ENCODE peak calls at places on chromosomes 11 and 22, in four cellular contexts. L is psoas muscle, T is nephron progenitor cell, B is endodermal cell. Z is an unnamed sample.

GRCh38 chr22:23149743-23150238 is 4.5 kb downstream of the RAB36 start:
- DNase-seq in L (no peak), T (no peak), B (peak), Z (no peak)

GRCh38 chr22:23829845-23830372 is 8.9 kb downstream of the DERL3 start:
- DNase-seq in L (no peak), T (no peak), B (no peak), Z (no peak)

GRCh38 chr22:33579448-33580093 is 340.7 kb downstream of the LARGE1 start:
- DNase-seq in L (peak), T (peak), B (peak), Z (peak)

GRCh38 chr22:44342347-44342956 is 29.7 kb upstream of the SHISAL1 start:
- DNase-seq in L (no peak), T (no peak), B (no peak), Z (no peak)

GRCh38 chr11:65573391-65574146 is 1.2 kb downstream of the FAM89B start:
- DNase-seq in L (no peak), T (no peak), B (no peak), Z (no peak)

GRCh38 chr22:36156515-36157419 is 3.8 kb downstream of the APOL3 start:
- DNase-seq in L (peak), T (peak), B (peak), Z (peak)

GRCh38 chr11:126072141-126072741 is 9.6 kb upstream of the CDON start:
- DNase-seq in L (no peak), T (no peak), B (no peak), Z (no peak)

GRCh38 chr22:36467946-36468345 is 13.5 kb downstream of the TXN2 start:
- DNase-seq in L (peak), T (no peak), B (no peak), Z (no peak)

GRCh38 chr11:64250406-64250874 is 890 bp upstream of the PLCB3 start:
- DNase-seq in L (no peak), T (no peak), B (no peak), Z (no peak)

GRCh38 chr22:39383841-39384625 is 15.5 kb upstream of the TAB1 start:
- DNase-seq in L (no peak), T (no peak), B (no peak), Z (no peak)

GRCh38 chr22:35891442-35891841 is 137.2 kb downstream of the RBFOX2 start:
- DNase-seq in L (no peak), T (no peak), B (no peak), Z (no peak)

GRCh38 chr22:46198274-46198673 is 47.9 kb downstream of the PPARA start:
- DNase-seq in L (no peak), T (no peak), B (no peak), Z (no peak)

GRCh38 chr11:75869661-75870455 is 54.8 kb downstream of the UVRAG start:
- DNase-seq in L (no peak), T (no peak), B (no peak), Z (no peak)

GRCh38 chr11:10930961-10931760 is 73.3 kb upstream of the ZBED5 start:
- DNase-seq in L (peak), T (peak), B (peak), Z (peak)

GRCh38 chr11:129853508-129854228 is 38.0 kb downstream of the TMEM45B start:
- DNase-seq in L (peak), T (no peak), B (no peak), Z (peak)

GRCh38 chr22:20748820-20749428 is 25.0 kb upstream of the SERPIND1 start:
- DNase-seq in L (no peak), T (no peak), B (no peak), Z (no peak)

GRCh38 chr22:20152464-20152890 is 1.6 kb upstream of the CCDC188 start:
- DNase-seq in L (no peak), T (no peak), B (no peak), Z (no peak)

GRCh38 chr11:118060081-118060661 is 16.7 kb upstream of the TMPRSS4 start:
- DNase-seq in L (no peak), T (no peak), B (peak), Z (no peak)

GRCh38 chr11:20621679-20622078 is 22.3 kb downstream of the SLC6A5 start:
- DNase-seq in L (no peak), T (no peak), B (peak), Z (no peak)

GRCh38 chr11:102378818-102379217 is 31.8 kb downstream of the BIRC2 start:
- DNase-seq in L (no peak), T (no peak), B (no peak), Z (no peak)

GRCh38 chr11:65928667-65929066 is 9.4 kb downstream of the DRAP1 start:
- DNase-seq in L (no peak), T (no peak), B (no peak), Z (no peak)

GRCh38 chr22:46931414-46931813 is 169.0 kb downstream of the TBC1D22A start:
- DNase-seq in L (no peak), T (no peak), B (peak), Z (no peak)

GRCh38 chr11:120651836-120652235 is 140.3 kb downstream of the GRIK4 start:
- DNase-seq in L (no peak), T (no peak), B (no peak), Z (no peak)

GRCh38 chr11:129911298-129911697 is 15.9 kb upstream of the NFRKB start:
- DNase-seq in L (no peak), T (no peak), B (no peak), Z (no peak)

GRCh38 chr11:11265994-11266606 is 87.0 kb downstream of the CSNK2A3 start:
- DNase-seq in L (peak), T (peak), B (peak), Z (peak)

GRCh38 chr22:30212363-30212995 is 34.1 kb downstream of the LIF start:
- DNase-seq in L (peak), T (no peak), B (no peak), Z (peak)

GRCh38 chr11:46066335-46066734 is 54.9 kb downstream of the PHF21A start:
- DNase-seq in L (no peak), T (no peak), B (no peak), Z (no peak)

GRCh38 chr22:21444701-21445436 is 22.3 kb upstream of the TMEM191C start:
- DNase-seq in L (peak), T (no peak), B (peak), Z (peak)

GRCh38 chr11:46272816-46273427 is 4.5 kb upstream of the CREB3L1 start:
- DNase-seq in L (peak), T (no peak), B (no peak), Z (peak)

GRCh38 chr22:19761500-19762314 is 1.1 kb downstream of the TBX1 start:
- DNase-seq in L (no peak), T (no peak), B (peak), Z (no peak)

GRCh38 chr11:116357769-116358544 is 414.8 kb downstream of the BUD13 start:
- DNase-seq in L (no peak), T (peak), B (peak), Z (no peak)